ENCODE peak calls at places on chromosomes 13 and 19, in nine cellular contexts. One of them, this sample, is unnamed.

GRCh38 chr13:48783181-48783630 is 129.5 kb downstream of the CYSLTR2 start:
- DNase-seq in HFFc6: peak; percentile 97
- DNase-seq in GM04504: peak; percentile 87
- DNase-seq in effector memory CD4-positive, alpha-beta T cell: no peak
- DNase-seq in kidney tubule cell: peak; percentile 87
- DNase-seq in neural progenitor cell: no peak
- DNase-seq in GM12891: no peak
- DNase-seq in lower leg skin: peak; percentile 80
- DNase-seq in activated CD4-positive, CD25-positive, alpha-beta regulatory T cell: no peak
- DNase-seq in this sample: peak; percentile 73

GRCh38 chr13:82758056-82758455 is 1124.2 kb downstream of the SLITRK1 start:
- DNase-seq in GM12891: no peak
- DNase-seq in HFFc6: no peak
- DNase-seq in neural progenitor cell: peak; percentile 41
- DNase-seq in kidney tubule cell: peak; percentile 4
- DNase-seq in activated CD4-positive, CD25-positive, alpha-beta regulatory T cell: no peak
- DNase-seq in effector memory CD4-positive, alpha-beta T cell: no peak
- DNase-seq in lower leg skin: no peak
- DNase-seq in GM04504: no peak
- DNase-seq in this sample: no peak

GRCh38 chr13:24623141-24623665 is 57.0 kb upstream of the ATP12A start:
- DNase-seq in kidney tubule cell: no peak
- DNase-seq in lower leg skin: no peak
- DNase-seq in HFFc6: no peak
- DNase-seq in neural progenitor cell: no peak
- DNase-seq in activated CD4-positive, CD25-positive, alpha-beta regulatory T cell: no peak
- DNase-seq in GM04504: no peak
- DNase-seq in effector memory CD4-positive, alpha-beta T cell: no peak
- DNase-seq in GM12891: no peak
- DNase-seq in this sample: no peak

GRCh38 chr19:44303976-44304568 is 753 bp downstream of the ZNF235 start:
- DNase-seq in kidney tubule cell: peak; percentile 33
- DNase-seq in HFFc6: peak; percentile 29
- DNase-seq in effector memory CD4-positive, alpha-beta T cell: no peak
- DNase-seq in activated CD4-positive, CD25-positive, alpha-beta regulatory T cell: no peak
- DNase-seq in GM04504: peak; percentile 32
- DNase-seq in GM12891: no peak
- DNase-seq in neural progenitor cell: peak; percentile 60
- DNase-seq in lower leg skin: no peak
- DNase-seq in this sample: peak; percentile 40

GRCh38 chr13:36736119-36736726 is 62.4 kb downstream of the SERTM1 start:
- DNase-seq in kidney tubule cell: peak; percentile 63
- DNase-seq in effector memory CD4-positive, alpha-beta T cell: no peak
- DNase-seq in HFFc6: peak; percentile 48
- DNase-seq in neural progenitor cell: peak; percentile 74
- DNase-seq in lower leg skin: peak; percentile 18
- DNase-seq in GM12891: peak; percentile 2
- DNase-seq in GM04504: peak; percentile 18
- DNase-seq in activated CD4-positive, CD25-positive, alpha-beta regulatory T cell: no peak
- DNase-seq in this sample: peak; percentile 64

GRCh38 chr13:94233401-94233800 is 246.1 kb downstream of the DCT start:
- DNase-seq in GM04504: peak; percentile 73
- DNase-seq in GM12891: no peak
- DNase-seq in lower leg skin: no peak
- DNase-seq in effector memory CD4-positive, alpha-beta T cell: no peak
- DNase-seq in kidney tubule cell: peak; percentile 81
- DNase-seq in activated CD4-positive, CD25-positive, alpha-beta regulatory T cell: no peak
- DNase-seq in neural progenitor cell: no peak
- DNase-seq in HFFc6: peak; percentile 80
- DNase-seq in this sample: peak; percentile 79

GRCh38 chr13:72839831-72840426 is 58.0 kb downstream of the PIBF1 start:
- DNase-seq in GM04504: peak; percentile 23
- DNase-seq in effector memory CD4-positive, alpha-beta T cell: no peak
- DNase-seq in activated CD4-positive, CD25-positive, alpha-beta regulatory T cell: no peak
- DNase-seq in neural progenitor cell: peak; percentile 63
- DNase-seq in HFFc6: peak; percentile 45
- DNase-seq in kidney tubule cell: peak; percentile 72
- DNase-seq in GM12891: peak; percentile 24
- DNase-seq in lower leg skin: no peak
- DNase-seq in this sample: peak; percentile 74

GRCh38 chr19:38792250-38793111 is 3.5 kb downstream of the LGALS7B start:
- DNase-seq in GM04504: no peak
- DNase-seq in kidney tubule cell: peak; percentile 44
- DNase-seq in GM12891: no peak
- DNase-seq in effector memory CD4-positive, alpha-beta T cell: no peak
- DNase-seq in lower leg skin: no peak
- DNase-seq in activated CD4-positive, CD25-positive, alpha-beta regulatory T cell: peak; percentile 8
- DNase-seq in neural progenitor cell: no peak
- DNase-seq in HFFc6: no peak
- DNase-seq in this sample: no peak

GRCh38 chr19:29278716-29279115 is 65.8 kb upstream of the UQCRFS1 start:
- DNase-seq in GM04504: no peak
- DNase-seq in neural progenitor cell: no peak
- DNase-seq in effector memory CD4-positive, alpha-beta T cell: no peak
- DNase-seq in lower leg skin: no peak
- DNase-seq in activated CD4-positive, CD25-positive, alpha-beta regulatory T cell: no peak
- DNase-seq in GM12891: no peak
- DNase-seq in HFFc6: no peak
- DNase-seq in kidney tubule cell: no peak
- DNase-seq in this sample: no peak

GRCh38 chr13:33351324-33351723 is 65.8 kb upstream of the STARD13 start:
- DNase-seq in HFFc6: peak; percentile 49
- DNase-seq in activated CD4-positive, CD25-positive, alpha-beta regulatory T cell: no peak
- DNase-seq in GM12891: no peak
- DNase-seq in neural progenitor cell: no peak
- DNase-seq in kidney tubule cell: peak; percentile 72
- DNase-seq in GM04504: no peak
- DNase-seq in effector memory CD4-positive, alpha-beta T cell: no peak
- DNase-seq in lower leg skin: no peak
- DNase-seq in this sample: peak; percentile 55

GRCh38 chr19:43798546-43799409 is 3.5 kb downstream of the LYPD5 start:
- DNase-seq in GM12891: no peak
- DNase-seq in neural progenitor cell: peak; percentile 66
- DNase-seq in HFFc6: no peak
- DNase-seq in activated CD4-positive, CD25-positive, alpha-beta regulatory T cell: no peak
- DNase-seq in lower leg skin: peak; percentile 53
- DNase-seq in effector memory CD4-positive, alpha-beta T cell: peak; percentile 49
- DNase-seq in kidney tubule cell: peak; percentile 75
- DNase-seq in GM04504: no peak
- DNase-seq in this sample: no peak

GRCh38 chr13:79384022-79384610 is 21.9 kb downstream of the RBM26 start:
- DNase-seq in neural progenitor cell: no peak
- DNase-seq in GM04504: no peak
- DNase-seq in activated CD4-positive, CD25-positive, alpha-beta regulatory T cell: no peak
- DNase-seq in HFFc6: no peak
- DNase-seq in lower leg skin: no peak
- DNase-seq in effector memory CD4-positive, alpha-beta T cell: no peak
- DNase-seq in GM12891: no peak
- DNase-seq in kidney tubule cell: no peak
- DNase-seq in this sample: no peak

GRCh38 chr13:109427148-109427547 is 359.2 kb downstream of the IRS2 start:
- DNase-seq in GM12891: no peak
- DNase-seq in neural progenitor cell: no peak
- DNase-seq in effector memory CD4-positive, alpha-beta T cell: no peak
- DNase-seq in activated CD4-positive, CD25-positive, alpha-beta regulatory T cell: no peak
- DNase-seq in GM04504: no peak
- DNase-seq in lower leg skin: no peak
- DNase-seq in kidney tubule cell: no peak
- DNase-seq in HFFc6: no peak
- DNase-seq in this sample: peak; percentile 21

GRCh38 chr19:2607712-2608601 is 94.5 kb downstream of the GNG7 start:
- DNase-seq in activated CD4-positive, CD25-positive, alpha-beta regulatory T cell: peak; percentile 40
- DNase-seq in lower leg skin: no peak
- DNase-seq in HFFc6: no peak
- DNase-seq in GM04504: no peak
- DNase-seq in kidney tubule cell: no peak
- DNase-seq in effector memory CD4-positive, alpha-beta T cell: peak; percentile 75
- DNase-seq in neural progenitor cell: no peak
- DNase-seq in GM12891: no peak
- DNase-seq in this sample: no peak

GRCh38 chr13:108560092-108560491 is 69.3 kb upstream of the MYO16 start:
- DNase-seq in GM04504: no peak
- DNase-seq in HFFc6: no peak
- DNase-seq in neural progenitor cell: no peak
- DNase-seq in kidney tubule cell: no peak
- DNase-seq in GM12891: no peak
- DNase-seq in lower leg skin: no peak
- DNase-seq in activated CD4-positive, CD25-positive, alpha-beta regulatory T cell: no peak
- DNase-seq in effector memory CD4-positive, alpha-beta T cell: no peak
- DNase-seq in this sample: no peak

GRCh38 chr19:2511991-2512390 is 36.1 kb downstream of the GADD45B start:
- DNase-seq in lower leg skin: no peak
- DNase-seq in effector memory CD4-positive, alpha-beta T cell: no peak
- DNase-seq in kidney tubule cell: no peak
- DNase-seq in neural progenitor cell: no peak
- DNase-seq in HFFc6: no peak
- DNase-seq in GM12891: no peak
- DNase-seq in activated CD4-positive, CD25-positive, alpha-beta regulatory T cell: no peak
- DNase-seq in GM04504: no peak
- DNase-seq in this sample: no peak

GRCh38 chr13:97982286-97982685 is 28.8 kb downstream of the IPO5 start:
- DNase-seq in neural progenitor cell: no peak
- DNase-seq in activated CD4-positive, CD25-positive, alpha-beta regulatory T cell: no peak
- DNase-seq in GM12891: no peak
- DNase-seq in effector memory CD4-positive, alpha-beta T cell: no peak
- DNase-seq in kidney tubule cell: peak; percentile 9
- DNase-seq in HFFc6: no peak
- DNase-seq in lower leg skin: no peak
- DNase-seq in GM04504: no peak
- DNase-seq in this sample: peak; percentile 32

GRCh38 chr19:16013851-16014840 is 62.1 kb upstream of the TPM4 start:
- DNase-seq in GM12891: no peak
- DNase-seq in effector memory CD4-positive, alpha-beta T cell: no peak
- DNase-seq in GM04504: no peak
- DNase-seq in lower leg skin: no peak
- DNase-seq in kidney tubule cell: no peak
- DNase-seq in HFFc6: no peak
- DNase-seq in neural progenitor cell: no peak
- DNase-seq in activated CD4-positive, CD25-positive, alpha-beta regulatory T cell: no peak
- DNase-seq in this sample: no peak

GRCh38 chr19:43525836-43526771 is 897 bp downstream of the ETHE1 start:
- DNase-seq in effector memory CD4-positive, alpha-beta T cell: no peak
- DNase-seq in HFFc6: no peak
- DNase-seq in kidney tubule cell: peak; percentile 32
- DNase-seq in activated CD4-positive, CD25-positive, alpha-beta regulatory T cell: no peak
- DNase-seq in GM12891: no peak
- DNase-seq in neural progenitor cell: peak; percentile 45
- DNase-seq in lower leg skin: no peak
- DNase-seq in GM04504: no peak
- DNase-seq in this sample: peak; percentile 25

GRCh38 chr13:108195146-108195545 is 20.2 kb downstream of the LIG4 start:
- DNase-seq in GM12891: no peak
- DNase-seq in lower leg skin: no peak
- DNase-seq in HFFc6: no peak
- DNase-seq in GM04504: no peak
- DNase-seq in kidney tubule cell: no peak
- DNase-seq in effector memory CD4-positive, alpha-beta T cell: no peak
- DNase-seq in activated CD4-positive, CD25-positive, alpha-beta regulatory T cell: no peak
- DNase-seq in neural progenitor cell: no peak
- DNase-seq in this sample: no peak

This sample was measured in AG08395.